ENCODE peak calls at places on chromosome 12, in ten cellular contexts. Y is PC-3; X is activated T-cell treated with anti-CD3 and anti-CD28 coated beads, Interleukin-2, amount 50 U/mL, for 72 hours; K is NCI-H1694; A is activated naive CD8-positive, alpha-beta T cell treated with anti-CD3 and anti-CD28 coated beads for 36 hours; I is dermis blood vessel endothelial cell; C is stimulated activated CD4-positive, alpha-beta T cell treated with anti-CD3 and anti-CD28 coated beads, Interleukin-2, amount 100 ng/mL, for 24 hours; L is AG10803; Q is thoracic aorta; E is psoas muscle. B is an unnamed sample.

GRCh38 chr12:86389949-86390348 is 133.8 kb upstream of the MGAT4C start:
- DNase-seq in C (no peak), X (no peak), L (no peak), K (no peak), Q (no peak), E (no peak), I (no peak), Y (peak; percentile 30), A (no peak), B (no peak)

GRCh38 chr12:124734224-124734788 is 129.4 kb downstream of the SCARB1 start:
- DNase-seq in I (no peak), K (no peak), Q (no peak), A (no peak), X (no peak), C (no peak), Y (no peak), E (no peak), L (no peak), B (no peak)

GRCh38 chr12:121592323-121592722 is 11.5 kb upstream of the KDM2B start:
- DNase-seq in K (no peak), Q (no peak), L (no peak), E (no peak), Y (no peak), I (no peak), A (no peak), X (no peak), C (no peak), B (no peak)

GRCh38 chr12:103102225-103102744 is 144.8 kb downstream of the ASCL1 start:
- DNase-seq in X (peak; percentile 2), Y (no peak), L (no peak), K (no peak), I (no peak), C (no peak), A (no peak), Q (no peak), E (no peak), B (no peak)

GRCh38 chr12:103505371-103506236 is 9.8 kb upstream of the C12orf42 start:
- DNase-seq in E (no peak), A (peak; percentile 77), C (peak; percentile 59), Q (no peak), I (no peak), X (peak; percentile 78), Y (peak; percentile 74), L (no peak), K (no peak), B (no peak)

GRCh38 chr12:125738211-125738610 is 673.0 kb downstream of the AACS start:
- DNase-seq in Q (no peak), Y (no peak), E (no peak), C (no peak), I (no peak), L (no peak), A (no peak), X (no peak), K (no peak), B (no peak)

GRCh38 chr12:53552346-53553327 is 45.4 kb upstream of the NPFF start:
- DNase-seq in A (no peak), Q (no peak), C (no peak), I (no peak), Y (no peak), E (no peak), K (no peak), L (no peak), X (no peak), B (no peak)

GRCh38 chr12:6935551-6936377 is 7.9 kb upstream of the RNU7-1 start:
- DNase-seq in Y (no peak), Q (no peak), I (no peak), K (no peak), E (no peak), A (no peak), L (no peak), C (no peak), X (no peak), B (no peak)

GRCh38 chr12:53290661-53291060 is 4.7 kb upstream of the PFDN5 start:
- DNase-seq in X (peak; percentile 17), C (peak; percentile 21), I (no peak), L (no peak), E (no peak), Q (no peak), A (no peak), K (no peak), Y (no peak), B (no peak)

GRCh38 chr12:6534914-6535696 is 788 bp downstream of the GAPDH start:
- DNase-seq in Q (no peak), E (peak; percentile 85), C (peak; percentile 83), A (peak; percentile 79), X (peak; percentile 88), K (peak; percentile 60), L (peak; percentile 75), Y (peak; percentile 45), I (peak; percentile 91), B (peak; percentile 62)

GRCh38 chr12:6090786-6091185 is 33.7 kb downstream of the VWF start:
- DNase-seq in X (no peak), E (peak; percentile 25), A (no peak), K (no peak), C (no peak), L (peak; percentile 47), Y (no peak), Q (no peak), I (no peak), B (no peak)

GRCh38 chr12:54011665-54012532 is 3.1 kb downstream of the HOXC8 start:
- DNase-seq in X (no peak), E (no peak), L (no peak), Q (no peak), A (no peak), I (no peak), K (no peak), C (no peak), Y (no peak), B (no peak)

GRCh38 chr12:78863482-78864427 is 819 bp upstream of the SYT1 start:
- DNase-seq in I (peak; percentile 78), X (no peak), C (no peak), Q (no peak), A (no peak), K (peak; percentile 73), L (peak; percentile 6), E (peak; percentile 14), Y (peak; percentile 53), B (no peak)

GRCh38 chr12:115351513-115352077 is 667.6 kb upstream of the TBX3 start:
- DNase-seq in Y (no peak), Q (no peak), I (no peak), E (no peak), C (no peak), K (no peak), A (no peak), X (no peak), L (peak; percentile 78), B (no peak)

GRCh38 chr12:46965137-46965536 is 114.3 kb upstream of the PCED1B start:
- DNase-seq in K (no peak), C (no peak), X (no peak), Q (no peak), E (no peak), L (no peak), Y (no peak), I (no peak), A (no peak), B (no peak)

GRCh38 chr12:75317784-75318183 is 12.3 kb downstream of the CAPS2 start:
- DNase-seq in C (no peak), Q (no peak), X (no peak), K (no peak), I (no peak), A (no peak), E (no peak), L (no peak), Y (no peak), B (no peak)